ENCODE peak calls at places on chromosome 20, in five cellular contexts. One of them, this sample, is unnamed.
A peak's percentile ranks its signal among the peaks of the same experiment; 100 is the strongest.

GRCh38 chr20:39574061-39574460 is 611.9 kb downstream of the DHX35 start:
- DNase-seq in AG10803: no peak
- DNase-seq in choroid plexus epithelial cell: no peak
- DNase-seq in foreskin fibroblast: no peak
- DNase-seq in suprapubic skin: no peak
- DNase-seq in this sample: no peak

GRCh38 chr20:58408603-58409246 is 19.7 kb downstream of the VAPB start:
- DNase-seq in AG10803: no peak
- DNase-seq in choroid plexus epithelial cell: peak; percentile 38
- DNase-seq in foreskin fibroblast: no peak
- DNase-seq in suprapubic skin: no peak
- DNase-seq in this sample: peak; percentile 15

GRCh38 chr20:23147964-23148720 is 62.0 kb upstream of the CD93 start:
- DNase-seq in AG10803: peak; percentile 88
- DNase-seq in choroid plexus epithelial cell: peak; percentile 54
- DNase-seq in foreskin fibroblast: peak; percentile 90
- DNase-seq in suprapubic skin: peak; percentile 83
- DNase-seq in this sample: peak; percentile 95

GRCh38 chr20:2742934-2743559 is 50.5 kb downstream of the EBF4 start:
- DNase-seq in AG10803: peak; percentile 48
- DNase-seq in choroid plexus epithelial cell: peak; percentile 73
- DNase-seq in foreskin fibroblast: peak; percentile 16
- DNase-seq in suprapubic skin: no peak
- DNase-seq in this sample: peak; percentile 61

GRCh38 chr20:21340991-21341722 is 38.0 kb downstream of the XRN2 start:
- DNase-seq in AG10803: no peak
- DNase-seq in choroid plexus epithelial cell: no peak
- DNase-seq in foreskin fibroblast: no peak
- DNase-seq in suprapubic skin: no peak
- DNase-seq in this sample: no peak

GRCh38 chr20:64083380-64084208 is 604 bp downstream of the LKAAEAR1 start:
- DNase-seq in AG10803: peak; percentile 59
- DNase-seq in choroid plexus epithelial cell: peak; percentile 75
- DNase-seq in foreskin fibroblast: peak; percentile 70
- DNase-seq in suprapubic skin: no peak
- DNase-seq in this sample: peak; percentile 63

GRCh38 chr20:59831024-59831900 is 102.2 kb downstream of the SYCP2 start:
- DNase-seq in AG10803: no peak
- DNase-seq in choroid plexus epithelial cell: no peak
- DNase-seq in foreskin fibroblast: no peak
- DNase-seq in suprapubic skin: no peak
- DNase-seq in this sample: no peak

GRCh38 chr20:23086931-23087411 is 847 bp upstream of the CD93 start:
- DNase-seq in AG10803: no peak
- DNase-seq in choroid plexus epithelial cell: no peak
- DNase-seq in foreskin fibroblast: no peak
- DNase-seq in suprapubic skin: no peak
- DNase-seq in this sample: no peak

GRCh38 chr20:2509468-2509781 is 710 bp upstream of the ZNF343 start:
- DNase-seq in AG10803: no peak
- DNase-seq in choroid plexus epithelial cell: peak; percentile 24
- DNase-seq in foreskin fibroblast: no peak
- DNase-seq in suprapubic skin: no peak
- DNase-seq in this sample: no peak

GRCh38 chr20:11919571-11919970 is 1.9 kb downstream of the BTBD3 start:
- DNase-seq in AG10803: no peak
- DNase-seq in choroid plexus epithelial cell: no peak
- DNase-seq in foreskin fibroblast: no peak
- DNase-seq in suprapubic skin: no peak
- DNase-seq in this sample: no peak

GRCh38 chr20:6916938-6917337 is 149.5 kb downstream of the BMP2 start:
- DNase-seq in AG10803: no peak
- DNase-seq in choroid plexus epithelial cell: no peak
- DNase-seq in foreskin fibroblast: no peak
- DNase-seq in suprapubic skin: no peak
- DNase-seq in this sample: no peak

GRCh38 chr20:1273366-1273765 is 7.3 kb downstream of the SNPH start:
- DNase-seq in AG10803: no peak
- DNase-seq in choroid plexus epithelial cell: no peak
- DNase-seq in foreskin fibroblast: no peak
- DNase-seq in suprapubic skin: no peak
- DNase-seq in this sample: no peak

GRCh38 chr20:16785221-16785620 is 37.1 kb downstream of the OTOR start:
- DNase-seq in AG10803: peak; percentile 38
- DNase-seq in choroid plexus epithelial cell: peak; percentile 54
- DNase-seq in foreskin fibroblast: no peak
- DNase-seq in suprapubic skin: no peak
- DNase-seq in this sample: no peak

GRCh38 chr20:5714261-5715041 is 35.8 kb upstream of the SHLD1 start:
- DNase-seq in AG10803: no peak
- DNase-seq in choroid plexus epithelial cell: peak; percentile 81
- DNase-seq in foreskin fibroblast: no peak
- DNase-seq in suprapubic skin: no peak
- DNase-seq in this sample: no peak

GRCh38 chr20:32780278-32780677 is 18.1 kb downstream of the DNMT3B start:
- DNase-seq in AG10803: no peak
- DNase-seq in choroid plexus epithelial cell: no peak
- DNase-seq in foreskin fibroblast: no peak
- DNase-seq in suprapubic skin: no peak
- DNase-seq in this sample: no peak

GRCh38 chr20:32333988-32334885 is 23.9 kb upstream of the ASXL1 start:
- DNase-seq in AG10803: no peak
- DNase-seq in choroid plexus epithelial cell: peak; percentile 13
- DNase-seq in foreskin fibroblast: no peak
- DNase-seq in suprapubic skin: no peak
- DNase-seq in this sample: peak; percentile 65

GRCh38 chr20:9878096-9878495 is 39.2 kb upstream of the PAK5 start:
- DNase-seq in AG10803: peak; percentile 13
- DNase-seq in choroid plexus epithelial cell: no peak
- DNase-seq in foreskin fibroblast: no peak
- DNase-seq in suprapubic skin: no peak
- DNase-seq in this sample: peak; percentile 0

GRCh38 chr20:9884666-9885065 is 45.8 kb upstream of the PAK5 start:
- DNase-seq in AG10803: no peak
- DNase-seq in choroid plexus epithelial cell: no peak
- DNase-seq in foreskin fibroblast: no peak
- DNase-seq in suprapubic skin: no peak
- DNase-seq in this sample: peak; percentile 10

GRCh38 chr20:9886227-9886626 is 47.4 kb upstream of the PAK5 start:
- DNase-seq in AG10803: no peak
- DNase-seq in choroid plexus epithelial cell: peak; percentile 30
- DNase-seq in foreskin fibroblast: peak; percentile 26
- DNase-seq in suprapubic skin: no peak
- DNase-seq in this sample: peak; percentile 64

GRCh38 chr20:9889270-9889981 is 50.5 kb upstream of the PAK5 start:
- DNase-seq in AG10803: no peak
- DNase-seq in choroid plexus epithelial cell: peak; percentile 2
- DNase-seq in foreskin fibroblast: no peak
- DNase-seq in suprapubic skin: no peak
- DNase-seq in this sample: no peak

DNA sequence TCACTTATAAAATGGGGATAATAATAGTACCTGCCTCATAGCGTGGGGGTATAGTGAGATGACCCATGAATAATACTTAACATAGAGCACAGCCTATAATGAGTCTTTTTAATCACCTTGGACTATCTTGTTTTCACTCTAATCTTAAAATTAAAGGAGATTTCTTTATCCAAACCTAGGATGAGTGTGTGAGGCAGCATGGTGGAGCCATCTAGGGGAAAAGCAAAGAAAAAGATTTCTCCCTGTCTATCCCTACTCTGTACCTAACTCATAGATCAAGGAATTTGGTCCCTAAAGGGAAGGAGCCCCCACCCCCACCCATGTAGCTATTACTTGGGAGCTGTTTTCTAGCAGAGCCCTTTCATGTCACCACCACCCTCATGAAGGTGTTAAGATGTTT is 45.2 kb upstream of the PAK5 start:
- DNase-seq in AG10803: no peak
- DNase-seq in choroid plexus epithelial cell: peak; percentile 1
- DNase-seq in foreskin fibroblast: no peak
- DNase-seq in suprapubic skin: no peak
- DNase-seq in this sample: no peak
- TF ChIP-seq CTCF in AG10803: no peak
- TF ChIP-seq CTCF in choroid plexus epithelial cell: peak; percentile 26
- TF ChIP-seq CTCF in foreskin fibroblast: peak; percentile 7
- TF ChIP-seq CTCF in suprapubic skin: no peak
- TF ChIP-seq CTCF in this sample: no peak

GRCh38 chr20:45010399-45010828 is 44.1 kb downstream of the STK4 start:
- DNase-seq in AG10803: peak; percentile 30
- DNase-seq in choroid plexus epithelial cell: peak; percentile 46
- DNase-seq in foreskin fibroblast: peak; percentile 74
- DNase-seq in suprapubic skin: no peak
- DNase-seq in this sample: peak; percentile 56

GRCh38 chr20:45012682-45013302 is 46.5 kb downstream of the STK4 start:
- DNase-seq in AG10803: peak; percentile 64
- DNase-seq in choroid plexus epithelial cell: peak; percentile 78
- DNase-seq in foreskin fibroblast: no peak
- DNase-seq in suprapubic skin: no peak
- DNase-seq in this sample: peak; percentile 37

GRCh38 chr20:45014671-45015415 is 48.5 kb downstream of the STK4 start:
- DNase-seq in AG10803: peak; percentile 87
- DNase-seq in choroid plexus epithelial cell: peak; percentile 76
- DNase-seq in foreskin fibroblast: peak; percentile 69
- DNase-seq in suprapubic skin: no peak
- DNase-seq in this sample: peak; percentile 61

GRCh38 chr20:45008521-45009049 is 42.3 kb downstream of the STK4 start:
- DNase-seq in AG10803: peak; percentile 54
- DNase-seq in choroid plexus epithelial cell: peak; percentile 50
- DNase-seq in foreskin fibroblast: no peak
- DNase-seq in suprapubic skin: no peak
- DNase-seq in this sample: peak; percentile 38

DNA sequence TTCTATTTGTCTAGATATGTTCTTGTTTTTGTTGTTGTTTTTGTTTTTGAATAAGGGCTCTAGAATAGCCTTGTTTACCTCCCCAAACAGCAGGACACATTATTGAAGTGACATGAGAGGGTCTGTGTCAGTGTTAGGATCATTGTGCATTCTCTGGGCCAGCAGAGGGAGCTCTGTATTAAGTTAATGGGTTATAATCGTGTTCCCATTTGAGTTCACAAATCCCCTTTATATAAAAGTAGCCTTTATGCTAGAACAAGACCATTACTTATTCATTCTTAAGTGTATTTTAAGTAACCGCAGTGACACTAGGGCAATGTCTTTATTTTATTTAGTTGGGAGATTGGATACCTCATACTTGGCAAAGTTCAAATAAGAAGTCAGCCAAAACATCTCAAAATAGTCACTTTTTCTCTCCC is 44.8 kb downstream of the STK4 start:
- DNase-seq in AG10803: peak; percentile 73
- DNase-seq in choroid plexus epithelial cell: peak; percentile 83
- DNase-seq in foreskin fibroblast: peak; percentile 56
- DNase-seq in suprapubic skin: peak; percentile 77
- DNase-seq in this sample: peak; percentile 75
- H3K4me3 ChIP-seq in AG10803: no peak overlapping the region
- H3K4me3 ChIP-seq in choroid plexus epithelial cell: no peak overlapping the region
- H3K4me3 ChIP-seq in foreskin fibroblast: no peak overlapping the region
- H3K4me3 ChIP-seq in suprapubic skin: no peak overlapping the region
- H3K4me3 ChIP-seq in this sample: no peak overlapping the region

GRCh38 chr20:35742741-35743523 is 872 bp upstream of the RBM39 start:
- DNase-seq in AG10803: no peak
- DNase-seq in choroid plexus epithelial cell: peak; percentile 48
- DNase-seq in foreskin fibroblast: no peak
- DNase-seq in suprapubic skin: no peak
- DNase-seq in this sample: peak; percentile 32

GRCh38 chr20:35743693-35744491 is 1.8 kb upstream of the RBM39 start:
- DNase-seq in AG10803: no peak
- DNase-seq in choroid plexus epithelial cell: peak; percentile 42
- DNase-seq in foreskin fibroblast: no peak
- DNase-seq in suprapubic skin: no peak
- DNase-seq in this sample: no peak

GRCh38 chr20:35738410-35739179 is 3.5 kb downstream of the RBM39 start:
- DNase-seq in AG10803: no peak
- DNase-seq in choroid plexus epithelial cell: no peak
- DNase-seq in foreskin fibroblast: no peak
- DNase-seq in suprapubic skin: no peak
- DNase-seq in this sample: no peak

GRCh38 chr20:35739294-35740163 is 2.5 kb downstream of the RBM39 start:
- DNase-seq in AG10803: peak; percentile 58
- DNase-seq in choroid plexus epithelial cell: peak; percentile 65
- DNase-seq in foreskin fibroblast: peak; percentile 15
- DNase-seq in suprapubic skin: no peak
- DNase-seq in this sample: peak; percentile 62

DNA sequence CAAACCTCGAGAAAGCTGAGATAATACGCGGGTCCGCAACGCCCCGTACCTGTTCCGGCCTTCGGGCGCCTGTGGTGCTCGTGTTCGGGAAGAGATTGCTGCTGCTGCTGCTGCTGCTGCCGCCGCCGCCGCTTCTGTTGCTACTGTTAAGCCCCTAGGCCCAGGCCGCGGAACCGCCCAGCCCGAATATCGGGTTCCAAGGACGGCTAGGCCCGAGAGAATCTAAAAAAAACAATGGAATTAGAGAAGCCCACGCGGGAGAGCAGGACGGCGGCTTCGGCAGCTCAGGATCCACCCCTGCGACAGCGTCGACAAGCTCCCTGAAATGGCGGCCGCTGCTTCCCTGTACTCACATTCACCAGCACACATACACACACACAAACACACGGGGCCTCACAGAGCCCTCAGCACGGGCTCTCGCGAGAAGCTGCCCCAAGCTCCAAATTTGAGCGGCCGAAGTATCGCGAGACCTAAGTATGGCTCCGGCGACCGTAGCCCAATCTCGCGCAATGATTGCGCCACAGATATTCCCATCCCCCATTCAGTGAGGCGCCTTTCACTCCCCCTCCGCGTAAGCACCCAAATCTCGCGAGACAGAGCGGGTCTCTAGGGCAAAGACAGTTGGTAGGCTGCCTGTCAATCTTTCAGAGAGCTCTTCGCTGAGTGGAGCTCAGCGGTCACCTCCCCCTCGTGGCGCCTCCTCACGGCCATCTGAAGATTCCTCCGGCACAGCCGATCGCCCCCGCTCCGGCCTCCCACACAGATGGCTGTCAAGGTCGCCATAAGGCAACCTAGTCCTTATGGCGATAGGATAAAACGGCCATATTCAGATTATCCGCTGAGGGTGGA is at the start of gene RBM39:
- DNase-seq in AG10803: peak; percentile 100
- DNase-seq in choroid plexus epithelial cell: peak; percentile 100
- DNase-seq in foreskin fibroblast: peak; percentile 100
- DNase-seq in suprapubic skin: peak; percentile 99
- DNase-seq in this sample: peak; percentile 100
- TF ChIP-seq CTCF in AG10803: peak; percentile 50
- TF ChIP-seq CTCF in choroid plexus epithelial cell: peak; percentile 56
- TF ChIP-seq CTCF in foreskin fibroblast: peak; percentile 42
- TF ChIP-seq CTCF in suprapubic skin: no peak
- TF ChIP-seq CTCF in this sample: peak; percentile 36

GRCh38 chr20:48339147-48339985 is 488.4 kb downstream of the PREX1 start:
- DNase-seq in AG10803: peak; percentile 53
- DNase-seq in choroid plexus epithelial cell: peak; percentile 88
- DNase-seq in foreskin fibroblast: peak; percentile 37
- DNase-seq in suprapubic skin: no peak
- DNase-seq in this sample: peak; percentile 80
- H3K4me3 ChIP-seq in AG10803: no peak overlapping the region
- H3K4me3 ChIP-seq in choroid plexus epithelial cell: no peak overlapping the region
- H3K4me3 ChIP-seq in foreskin fibroblast: no peak overlapping the region
- H3K4me3 ChIP-seq in suprapubic skin: no peak overlapping the region
- H3K4me3 ChIP-seq in this sample: no peak overlapping the region

GRCh38 chr20:46407671-46407996 is 1.2 kb upstream of the ELMO2 start:
- DNase-seq in AG10803: no peak
- DNase-seq in choroid plexus epithelial cell: no peak
- DNase-seq in foreskin fibroblast: no peak
- DNase-seq in suprapubic skin: no peak
- DNase-seq in this sample: no peak
- TF ChIP-seq CTCF in AG10803: no peak
- TF ChIP-seq CTCF in choroid plexus epithelial cell: no peak
- TF ChIP-seq CTCF in foreskin fibroblast: no peak
- TF ChIP-seq CTCF in suprapubic skin: no peak
- TF ChIP-seq CTCF in this sample: no peak

GRCh38 chr20:45924391-45925261 is 9.9 kb upstream of the PCIF1 start:
- DNase-seq in AG10803: peak; percentile 53
- DNase-seq in choroid plexus epithelial cell: peak; percentile 82
- DNase-seq in foreskin fibroblast: no peak
- DNase-seq in suprapubic skin: no peak
- DNase-seq in this sample: peak; percentile 52
- H3K4me3 ChIP-seq in AG10803: peak overlapping the region; percentile 8
- H3K4me3 ChIP-seq in choroid plexus epithelial cell: peak overlapping the region; percentile 13
- H3K4me3 ChIP-seq in foreskin fibroblast: no peak overlapping the region
- H3K4me3 ChIP-seq in suprapubic skin: peak overlapping the region; percentile 16
- H3K4me3 ChIP-seq in this sample: no peak overlapping the region